ENCODE peak calls at places on chromosomes 7 and 10, in nine cellular contexts. O is CD4-positive, alpha-beta memory T cell; A is activated CD4-positive, CD25-positive, alpha-beta regulatory T cell; R is fibroblast of villous mesenchyme; I is naive thymus-derived CD4-positive, alpha-beta T cell; P is adipocyte; Q is astrocyte of the cerebellum; N is activated naive CD4-positive, alpha-beta T cell treated with anti-CD3 and anti-CD28 coated beads, Interleukin-2, amount 50 U/mL, for 72 hours; X is activated T-cell treated with anti-CD3 and anti-CD28 coated beads for 1 hour. W is an unnamed sample.

GRCh38 chr10:49448924-49449323 is 53.0 kb upstream of the DRGX start:
- DNase-seq in O (no peak), A (no peak), R (no peak), I (no peak), P (no peak), Q (no peak), N (no peak), X (no peak), W (no peak)

GRCh38 chr7:151993977-151994676 is 31.3 kb upstream of the GALNT11 start:
- DNase-seq in O (no peak), A (no peak), R (no peak), I (no peak), P (no peak), Q (no peak), N (peak; percentile 48), X (no peak), W (no peak)

GRCh38 chr7:80884511-80885195 is 34.2 kb downstream of the SEMA3C start:
- DNase-seq in O (no peak), A (no peak), R (peak; percentile 67), I (no peak), P (peak; percentile 73), Q (no peak), N (no peak), X (no peak), W (no peak)

GRCh38 chr10:35739998-35740397 is 97.9 kb upstream of the FZD8 start:
- DNase-seq in O (no peak), A (no peak), R (peak; percentile 22), I (no peak), P (peak; percentile 24), Q (no peak), N (no peak), X (no peak), W (no peak)

GRCh38 chr10:13102002-13102794 is 2.2 kb downstream of the OPTN start:
- DNase-seq in O (no peak), A (no peak), R (peak; percentile 81), I (no peak), P (peak; percentile 18), Q (no peak), N (no peak), X (no peak), W (no peak)

GRCh38 chr10:54402576-54402975 is 398.5 kb downstream of the PCDH15 start:
- DNase-seq in O (no peak), A (no peak), R (peak; percentile 1), I (no peak), P (peak; percentile 17), Q (peak; percentile 12), N (no peak), X (no peak), W (no peak)

GRCh38 chr10:121926669-121927360 is 1.0 kb downstream of the ATE1 start:
- DNase-seq in O (peak; percentile 31), A (no peak), R (peak; percentile 69), I (peak; percentile 23), P (peak; percentile 50), Q (no peak), N (no peak), X (no peak), W (no peak)

GRCh38 chr10:61673360-61673759 is 10.6 kb downstream of the CABCOCO1 start:
- DNase-seq in O (no peak), A (no peak), R (no peak), I (no peak), P (no peak), Q (no peak), N (no peak), X (no peak), W (no peak)

GRCh38 chr10:116271593-116272496 is 1.2 kb downstream of the GFRA1 start:
- DNase-seq in O (no peak), A (no peak), R (no peak), I (no peak), P (peak; percentile 66), Q (no peak), N (peak; percentile 6), X (no peak), W (peak; percentile 85)

GRCh38 chr10:79046991-79047874 is 21.5 kb upstream of the ZMIZ1 start:
- DNase-seq in O (no peak), A (no peak), R (no peak), I (no peak), P (no peak), Q (no peak), N (no peak), X (no peak), W (peak; percentile 83)

GRCh38 chr7:124263232-124263827 is 230.5 kb upstream of the TMEM229A start:
- DNase-seq in O (no peak), A (no peak), R (peak; percentile 33), I (no peak), P (peak; percentile 7), Q (no peak), N (no peak), X (no peak), W (no peak)

GRCh38 chr10:11245095-11245479 is 227.4 kb downstream of the CELF2 start:
- DNase-seq in O (no peak), A (no peak), R (no peak), I (no peak), P (no peak), Q (no peak), N (no peak), X (no peak), W (no peak)

GRCh38 chr7:22192778-22193177 is 164.2 kb downstream of the RAPGEF5 start:
- DNase-seq in O (no peak), A (no peak), R (no peak), I (no peak), P (no peak), Q (no peak), N (no peak), X (no peak), W (no peak)

GRCh38 chr7:81692146-81692905 is 77.5 kb downstream of the HGF start:
- DNase-seq in O (no peak), A (no peak), R (peak; percentile 92), I (no peak), P (no peak), Q (no peak), N (no peak), X (no peak), W (no peak)

GRCh38 chr10:35442006-35442405 is 105.7 kb downstream of the CCNY start:
- DNase-seq in O (no peak), A (no peak), R (peak; percentile 90), I (no peak), P (no peak), Q (no peak), N (no peak), X (no peak), W (no peak)

GRCh38 chr10:98444314-98445006 is 2.3 kb downstream of the HPS1 start:
- DNase-seq in O (no peak), A (no peak), R (no peak), I (no peak), P (no peak), Q (no peak), N (no peak), X (no peak), W (no peak)

GRCh38 chr10:35639651-35640311 is 2.3 kb downstream of the FZD8 start:
- DNase-seq in O (no peak), A (no peak), R (peak; percentile 33), I (peak; percentile 3), P (peak; percentile 66), Q (no peak), N (peak; percentile 11), X (no peak), W (no peak)

GRCh38 chr10:60139798-60140566 is 233.6 kb upstream of the CCDC6 start:
- DNase-seq in O (no peak), A (no peak), R (peak; percentile 90), I (no peak), P (peak; percentile 69), Q (peak; percentile 53), N (no peak), X (no peak), W (no peak)

GRCh38 chr10:23702977-23703414 is 264.1 kb downstream of the OTUD1 start:
- DNase-seq in O (peak; percentile 49), A (no peak), R (peak; percentile 53), I (peak; percentile 68), P (peak; percentile 49), Q (peak; percentile 33), N (peak; percentile 51), X (peak; percentile 26), W (peak; percentile 29)

GRCh38 chr10:104242545-104242944 is 10.4 kb upstream of the CFAP43 start:
- DNase-seq in O (no peak), A (no peak), R (no peak), I (no peak), P (no peak), Q (no peak), N (no peak), X (no peak), W (no peak)

GRCh38 chr10:27359792-27360320 is 119.3 kb upstream of the ACBD5 start:
- DNase-seq in O (no peak), A (no peak), R (no peak), I (no peak), P (no peak), Q (no peak), N (no peak), X (no peak), W (no peak)

GRCh38 chr7:2114052-2114451 is 118.7 kb downstream of the MAD1L1 start:
- DNase-seq in O (no peak), A (no peak), R (peak; percentile 89), I (no peak), P (peak; percentile 58), Q (no peak), N (no peak), X (no peak), W (no peak)

GRCh38 chr10:60932756-60933155 is 11.2 kb downstream of the RHOBTB1 start:
- DNase-seq in O (no peak), A (no peak), R (no peak), I (no peak), P (no peak), Q (no peak), N (no peak), X (no peak), W (no peak)

GRCh38 chr10:62903828-62904227 is 87.7 kb upstream of the EGR2 start:
- DNase-seq in O (no peak), A (no peak), R (no peak), I (no peak), P (no peak), Q (no peak), N (no peak), X (no peak), W (no peak)

GRCh38 chr10:79084012-79084971 is 15.5 kb downstream of the ZMIZ1 start:
- DNase-seq in O (peak; percentile 18), A (no peak), R (peak; percentile 94), I (peak; percentile 23), P (peak; percentile 78), Q (no peak), N (no peak), X (no peak), W (peak; percentile 92)

GRCh38 chr7:100087055-100087750 is 1.6 kb upstream of the COPS6 start:
- DNase-seq in O (no peak), A (no peak), R (peak; percentile 100), I (no peak), P (peak; percentile 87), Q (peak; percentile 88), N (no peak), X (no peak), W (no peak)

GRCh38 chr7:131620673-131621609 is 64.5 kb upstream of the PODXL start:
- DNase-seq in O (no peak), A (no peak), R (peak; percentile 32), I (no peak), P (no peak), Q (peak; percentile 80), N (no peak), X (no peak), W (no peak)

GRCh38 chr7:101743995-101744360 is 73.4 kb upstream of the CUX1 start:
- DNase-seq in O (no peak), A (no peak), R (no peak), I (peak; percentile 2), P (no peak), Q (no peak), N (no peak), X (no peak), W (no peak)

GRCh38 chr10:62772186-62772950 is 32.2 kb upstream of the ADO start:
- DNase-seq in O (no peak), A (no peak), R (no peak), I (no peak), P (peak; percentile 4), Q (no peak), N (no peak), X (no peak), W (no peak)

GRCh38 chr7:159105066-159105780 is 39.4 kb downstream of the VIPR2 start:
- DNase-seq in O (no peak), A (no peak), R (no peak), I (no peak), P (no peak), Q (no peak), N (no peak), X (no peak), W (no peak)

GRCh38 chr10:67043041-67043440 is 117.2 kb downstream of the LRRTM3 start:
- DNase-seq in O (no peak), A (no peak), R (no peak), I (no peak), P (no peak), Q (no peak), N (no peak), X (no peak), W (no peak)

W was measured in lower leg skin.